ENCODE peak calls at places on chromosomes 5 and 9, in eight cellular contexts. One of them, this sample, is unnamed.

GRCh38 chr5:174409070-174409469 is 315.3 kb upstream of the MSX2 start:
- DNase-seq in upper lobe of left lung: no peak
- DNase-seq in sigmoid colon: no peak
- DNase-seq in spleen: no peak
- DNase-seq in prostate gland: no peak
- DNase-seq in GM23338: peak; percentile 46
- DNase-seq in HepG2: no peak
- DNase-seq in GM12878: no peak
- DNase-seq in this sample: peak; percentile 70

GRCh38 chr5:112647428-112647827 is 90.3 kb upstream of the APC start:
- DNase-seq in sigmoid colon: no peak
- DNase-seq in HepG2: no peak
- DNase-seq in spleen: no peak
- DNase-seq in GM23338: peak; percentile 84
- DNase-seq in upper lobe of left lung: no peak
- DNase-seq in prostate gland: no peak
- DNase-seq in GM12878: no peak
- DNase-seq in this sample: no peak

GRCh38 chr9:115939065-115939765 is 214.4 kb upstream of the PAPPA start:
- DNase-seq in prostate gland: no peak
- DNase-seq in sigmoid colon: no peak
- DNase-seq in GM23338: no peak
- DNase-seq in HepG2: no peak
- DNase-seq in GM12878: no peak
- DNase-seq in upper lobe of left lung: no peak
- DNase-seq in spleen: no peak
- DNase-seq in this sample: no peak

GRCh38 chr9:130871395-130872057 is 25.1 kb downstream of the QRFP start:
- DNase-seq in sigmoid colon: no peak
- DNase-seq in GM23338: no peak
- DNase-seq in GM12878: no peak
- DNase-seq in HepG2: no peak
- DNase-seq in spleen: peak; percentile 29
- DNase-seq in prostate gland: no peak
- DNase-seq in upper lobe of left lung: no peak
- DNase-seq in this sample: no peak

GRCh38 chr5:140113180-140113698 is 670 bp upstream of the PURA start:
- DNase-seq in upper lobe of left lung: no peak
- DNase-seq in HepG2: no peak
- DNase-seq in spleen: no peak
- DNase-seq in prostate gland: no peak
- DNase-seq in GM12878: no peak
- DNase-seq in sigmoid colon: peak; percentile 72
- DNase-seq in GM23338: peak; percentile 77
- DNase-seq in this sample: no peak

GRCh38 chr5:44178414-44178813 is 210.8 kb downstream of the FGF10 start:
- DNase-seq in sigmoid colon: no peak
- DNase-seq in HepG2: no peak
- DNase-seq in GM12878: no peak
- DNase-seq in prostate gland: no peak
- DNase-seq in GM23338: no peak
- DNase-seq in upper lobe of left lung: no peak
- DNase-seq in spleen: no peak
- DNase-seq in this sample: no peak

GRCh38 chr5:180093651-180094382 is 22.3 kb upstream of the RNF130 start:
- DNase-seq in GM23338: no peak
- DNase-seq in sigmoid colon: no peak
- DNase-seq in prostate gland: no peak
- DNase-seq in GM12878: no peak
- DNase-seq in upper lobe of left lung: peak; percentile 66
- DNase-seq in spleen: no peak
- DNase-seq in HepG2: no peak
- DNase-seq in this sample: no peak

GRCh38 chr5:103703617-103704016 is 141.0 kb upstream of the NUDT12 start:
- DNase-seq in prostate gland: no peak
- DNase-seq in HepG2: no peak
- DNase-seq in upper lobe of left lung: no peak
- DNase-seq in spleen: no peak
- DNase-seq in sigmoid colon: no peak
- DNase-seq in GM23338: no peak
- DNase-seq in GM12878: no peak
- DNase-seq in this sample: no peak

GRCh38 chr9:108551030-108551964 is 304.5 kb downstream of the ACTL7B start:
- DNase-seq in GM12878: no peak
- DNase-seq in upper lobe of left lung: no peak
- DNase-seq in prostate gland: peak; percentile 10
- DNase-seq in HepG2: no peak
- DNase-seq in spleen: no peak
- DNase-seq in GM23338: peak; percentile 8
- DNase-seq in sigmoid colon: no peak
- DNase-seq in this sample: peak; percentile 80

GRCh38 chr9:87350915-87351314 is 146.8 kb upstream of the DAPK1 start:
- DNase-seq in prostate gland: no peak
- DNase-seq in upper lobe of left lung: no peak
- DNase-seq in sigmoid colon: no peak
- DNase-seq in spleen: no peak
- DNase-seq in GM23338: no peak
- DNase-seq in HepG2: no peak
- DNase-seq in GM12878: no peak
- DNase-seq in this sample: no peak

DNA sequence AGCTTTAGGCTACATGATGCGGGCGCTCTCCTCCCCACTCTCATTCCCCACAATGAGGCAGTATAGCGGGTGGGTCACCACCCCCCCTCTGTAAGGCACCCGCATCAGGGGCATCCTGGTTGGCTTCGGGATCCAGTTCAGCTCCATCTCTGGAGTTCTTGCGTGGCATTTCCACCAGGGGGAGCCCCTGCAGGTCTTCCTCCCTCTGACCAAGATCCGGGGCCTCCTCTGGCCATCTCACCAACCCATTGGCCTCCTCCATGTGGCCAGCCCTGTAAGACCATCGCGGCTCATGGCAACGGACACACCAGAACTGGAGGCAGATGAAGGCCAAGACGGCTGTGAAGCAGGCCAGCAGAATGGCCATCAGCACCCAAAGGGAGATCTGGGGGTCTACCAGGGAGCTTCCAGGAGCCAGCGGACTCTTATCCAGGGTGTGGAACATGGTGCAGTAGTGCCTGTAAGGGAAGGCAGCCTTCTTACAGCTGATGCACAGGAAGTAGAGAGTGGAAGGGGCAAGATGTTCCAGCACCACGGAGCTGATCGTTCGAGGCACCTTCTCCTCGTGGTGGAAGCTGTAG is 77.0 kb downstream of the CYFIP2 start:
- DNase-seq in GM12878: no peak
- DNase-seq in spleen: no peak
- DNase-seq in upper lobe of left lung: peak; percentile 25
- DNase-seq in prostate gland: no peak
- DNase-seq in HepG2: peak; percentile 22
- DNase-seq in sigmoid colon: no peak
- DNase-seq in GM23338: peak; percentile 68
- DNase-seq in this sample: no peak
- TF ChIP-seq CTCF in GM12878: peak; percentile 46
- TF ChIP-seq CTCF in spleen: no peak
- TF ChIP-seq CTCF in upper lobe of left lung: no peak
- TF ChIP-seq CTCF in prostate gland: peak; percentile 37
- TF ChIP-seq CTCF in HepG2: peak; percentile 73
- TF ChIP-seq CTCF in sigmoid colon: no peak
- TF ChIP-seq CTCF in GM23338: peak; percentile 66
- TF ChIP-seq CTCF in this sample: peak; percentile 50

DNA sequence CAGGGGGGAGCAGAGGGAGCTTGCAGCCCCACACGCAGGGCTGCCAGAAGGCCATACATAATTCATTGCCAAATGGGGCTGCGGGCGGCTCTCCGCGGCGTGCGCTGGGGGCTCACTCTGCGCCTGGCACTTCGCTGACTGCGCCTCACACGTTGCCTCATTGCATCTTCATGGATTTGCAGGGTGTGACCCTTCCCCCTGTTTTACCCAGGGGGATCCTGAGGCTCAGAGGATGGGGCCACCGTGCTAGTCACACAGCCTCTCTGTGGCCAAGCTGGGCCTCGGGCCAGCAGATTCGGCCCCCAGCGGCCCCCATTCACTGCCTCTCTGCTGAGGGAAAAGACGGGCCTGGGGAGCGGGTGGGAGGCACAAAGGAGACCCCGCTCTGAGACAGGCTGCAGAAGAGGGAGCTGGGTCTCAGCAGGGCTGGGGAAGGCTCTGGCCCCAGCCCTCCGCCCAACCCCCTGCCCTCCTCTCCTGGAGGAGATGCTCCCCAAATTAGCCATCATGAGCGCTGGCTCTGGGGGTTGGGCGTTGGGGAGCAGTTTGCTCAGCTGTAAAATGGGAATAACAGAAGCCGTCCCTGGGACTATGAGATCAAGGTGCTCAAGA is 115.5 kb downstream of the C9orf50 start:
- DNase-seq in prostate gland: no peak
- DNase-seq in GM23338: no peak
- DNase-seq in GM12878: no peak
- DNase-seq in upper lobe of left lung: no peak
- DNase-seq in spleen: peak; percentile 59
- DNase-seq in HepG2: no peak
- DNase-seq in sigmoid colon: no peak
- DNase-seq in this sample: no peak
- TF ChIP-seq POLR2AphosphoS5 in prostate gland: no peak
- TF ChIP-seq POLR2AphosphoS5 in GM23338: no peak
- TF ChIP-seq POLR2AphosphoS5 in GM12878: no peak
- TF ChIP-seq POLR2AphosphoS5 in upper lobe of left lung: no peak
- TF ChIP-seq POLR2AphosphoS5 in spleen: peak; percentile 11
- TF ChIP-seq POLR2AphosphoS5 in HepG2: no peak
- TF ChIP-seq POLR2AphosphoS5 in sigmoid colon: no peak
- TF ChIP-seq POLR2AphosphoS5 in this sample: no peak

GRCh38 chr9:114347675-114348074 is 18.0 kb downstream of the ORM2 start:
- DNase-seq in GM12878: no peak
- DNase-seq in upper lobe of left lung: no peak
- DNase-seq in GM23338: no peak
- DNase-seq in spleen: peak; percentile 76
- DNase-seq in HepG2: no peak
- DNase-seq in sigmoid colon: no peak
- DNase-seq in prostate gland: no peak
- DNase-seq in this sample: no peak

GRCh38 chr9:114349713-114350480 is 20.2 kb downstream of the ORM2 start:
- DNase-seq in upper lobe of left lung: no peak
- DNase-seq in prostate gland: no peak
- DNase-seq in spleen: peak; percentile 54
- DNase-seq in GM23338: no peak
- DNase-seq in GM12878: no peak
- DNase-seq in sigmoid colon: no peak
- DNase-seq in HepG2: no peak
- DNase-seq in this sample: no peak

GRCh38 chr9:114348906-114349482 is 19.3 kb downstream of the ORM2 start:
- DNase-seq in sigmoid colon: peak; percentile 95
- DNase-seq in upper lobe of left lung: peak; percentile 96
- DNase-seq in spleen: peak; percentile 92
- DNase-seq in HepG2: peak; percentile 45
- DNase-seq in prostate gland: no peak
- DNase-seq in GM12878: peak; percentile 94
- DNase-seq in GM23338: peak; percentile 85
- DNase-seq in this sample: peak; percentile 95

GRCh38 chr9:114346146-114346545 is 16.5 kb downstream of the ORM2 start:
- DNase-seq in prostate gland: no peak
- DNase-seq in upper lobe of left lung: no peak
- DNase-seq in HepG2: no peak
- DNase-seq in sigmoid colon: no peak
- DNase-seq in GM23338: no peak
- DNase-seq in GM12878: no peak
- DNase-seq in spleen: peak; percentile 32
- DNase-seq in this sample: no peak

DNA sequence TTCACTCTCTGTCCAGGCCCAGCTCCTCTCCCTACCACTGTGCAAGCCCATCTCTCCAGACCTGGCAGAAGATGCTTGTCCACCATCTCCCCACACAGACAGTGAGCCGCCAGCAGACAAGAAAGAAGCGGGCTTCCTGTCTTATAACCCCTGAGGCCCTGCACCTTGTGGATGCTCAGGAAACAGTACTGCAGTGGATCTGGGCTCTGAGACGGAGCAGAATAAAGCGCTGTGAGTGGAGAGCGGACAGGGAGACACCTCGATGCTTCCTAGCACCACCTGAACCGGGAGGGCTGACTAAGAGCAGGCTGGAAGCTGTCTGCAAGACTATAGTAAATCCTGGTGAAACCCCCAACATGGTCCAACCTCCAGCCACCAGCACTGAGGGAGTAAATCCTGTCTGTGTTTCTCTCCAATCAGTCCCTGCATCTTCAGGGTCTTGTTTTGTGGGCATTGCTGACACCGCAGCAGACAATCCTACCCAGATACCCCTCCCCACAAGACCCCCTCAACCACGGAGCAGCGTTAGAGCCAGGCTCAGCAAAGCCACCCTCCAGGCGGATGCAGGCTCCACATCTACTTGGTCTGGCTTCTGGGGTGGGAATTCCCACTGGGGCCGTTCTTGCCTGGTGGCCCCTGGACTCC is 18.7 kb downstream of the ORM2 start:
- DNase-seq in sigmoid colon: no peak
- DNase-seq in prostate gland: no peak
- DNase-seq in GM23338: no peak
- DNase-seq in spleen: peak; percentile 63
- DNase-seq in HepG2: no peak
- DNase-seq in GM12878: no peak
- DNase-seq in upper lobe of left lung: no peak
- DNase-seq in this sample: no peak
- H3K36me3 ChIP-seq in sigmoid colon: peaks cover 80% of the 10 kb centered on the region
- H3K36me3 ChIP-seq in prostate gland: no peaks in the 10 kb centered on the region
- H3K36me3 ChIP-seq in GM23338: peaks cover 19% of the 10 kb centered on the region
- H3K36me3 ChIP-seq in spleen: peaks cover 100% of the 10 kb centered on the region
- H3K36me3 ChIP-seq in HepG2: peaks cover 12% of the 10 kb centered on the region
- H3K36me3 ChIP-seq in GM12878: peaks cover 52% of the 10 kb centered on the region
- H3K36me3 ChIP-seq in upper lobe of left lung: peaks cover 42% of the 10 kb centered on the region
- H3K36me3 ChIP-seq in this sample: peaks cover 82% of the 10 kb centered on the region

DNA sequence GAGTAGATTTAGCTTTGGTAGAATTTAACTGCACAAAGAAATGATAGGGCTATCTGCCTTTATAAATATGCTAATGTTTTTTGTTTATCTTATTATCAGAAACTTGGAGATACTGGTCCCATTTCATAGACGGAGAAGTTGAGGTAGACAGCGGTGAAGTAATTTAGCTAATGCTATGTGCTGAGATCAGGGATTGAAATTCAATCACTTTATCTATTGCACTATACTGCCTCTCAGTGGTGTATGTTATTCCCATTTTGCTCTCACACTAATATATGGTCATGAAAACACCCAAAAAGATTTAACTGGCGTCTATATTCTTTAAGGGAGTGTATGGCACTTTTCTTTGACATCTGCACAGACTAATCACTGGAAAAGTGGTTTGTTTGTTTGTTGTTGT is 725.9 kb upstream of the WWC1 start:
- DNase-seq in prostate gland: no peak
- DNase-seq in sigmoid colon: no peak
- DNase-seq in spleen: no peak
- DNase-seq in HepG2: no peak
- DNase-seq in upper lobe of left lung: no peak
- DNase-seq in GM12878: no peak
- DNase-seq in GM23338: peak; percentile 60
- DNase-seq in this sample: no peak
- TF ChIP-seq CTCF in prostate gland: peak; percentile 21
- TF ChIP-seq CTCF in sigmoid colon: no peak
- TF ChIP-seq CTCF in spleen: no peak
- TF ChIP-seq CTCF in HepG2: no peak
- TF ChIP-seq CTCF in upper lobe of left lung: no peak
- TF ChIP-seq CTCF in GM12878: no peak
- TF ChIP-seq CTCF in GM23338: peak; percentile 58
- TF ChIP-seq CTCF in this sample: peak; percentile 17

This sample was measured in esophagus muscularis mucosa.